ENCODE peak calls at places on chromosomes 13 and 19, in seven cellular contexts. One of them, this sample, is unnamed.

GRCh38 chr19:21434967-21435544 is 38.1 kb downstream of the ZNF493 start:
- DNase-seq in colonic mucosa: no peak
- DNase-seq in CD8-positive, alpha-beta T cell: no peak
- DNase-seq in PC-3: no peak
- DNase-seq in RWPE2: no peak
- DNase-seq in gastrocnemius medialis: no peak
- DNase-seq in endodermal cell: no peak
- DNase-seq in this sample: no peak

GRCh38 chr13:112688560-112689497 is 1.0 kb upstream of the ATP11A start:
- DNase-seq in colonic mucosa: peak; percentile 27
- DNase-seq in CD8-positive, alpha-beta T cell: no peak
- DNase-seq in PC-3: no peak
- DNase-seq in RWPE2: no peak
- DNase-seq in gastrocnemius medialis: no peak
- DNase-seq in endodermal cell: peak; percentile 82
- DNase-seq in this sample: peak; percentile 34

GRCh38 chr13:73467103-73467502 is 408.3 kb downstream of the KLF5 start:
- DNase-seq in colonic mucosa: no peak
- DNase-seq in CD8-positive, alpha-beta T cell: no peak
- DNase-seq in PC-3: no peak
- DNase-seq in RWPE2: no peak
- DNase-seq in gastrocnemius medialis: no peak
- DNase-seq in endodermal cell: no peak
- DNase-seq in this sample: peak; percentile 15

GRCh38 chr19:15303105-15303780 is 29.1 kb downstream of the BRD4 start:
- DNase-seq in colonic mucosa: no peak
- DNase-seq in CD8-positive, alpha-beta T cell: no peak
- DNase-seq in PC-3: peak; percentile 45
- DNase-seq in RWPE2: no peak
- DNase-seq in gastrocnemius medialis: no peak
- DNase-seq in endodermal cell: no peak
- DNase-seq in this sample: no peak

GRCh38 chr19:9793051-9793591 is 24.6 kb upstream of the ZNF846 start:
- DNase-seq in colonic mucosa: peak; percentile 70
- DNase-seq in CD8-positive, alpha-beta T cell: peak; percentile 56
- DNase-seq in PC-3: peak; percentile 26
- DNase-seq in RWPE2: no peak
- DNase-seq in gastrocnemius medialis: no peak
- DNase-seq in endodermal cell: no peak
- DNase-seq in this sample: peak; percentile 24

GRCh38 chr13:44050450-44051063 is 170.9 kb downstream of the LACC1 start:
- DNase-seq in colonic mucosa: no peak
- DNase-seq in CD8-positive, alpha-beta T cell: no peak
- DNase-seq in PC-3: peak; percentile 62
- DNase-seq in RWPE2: no peak
- DNase-seq in gastrocnemius medialis: no peak
- DNase-seq in endodermal cell: no peak
- DNase-seq in this sample: peak; percentile 46

GRCh38 chr13:35672611-35673010 is 196.1 kb upstream of the MAB21L1 start:
- DNase-seq in colonic mucosa: no peak
- DNase-seq in CD8-positive, alpha-beta T cell: no peak
- DNase-seq in PC-3: no peak
- DNase-seq in RWPE2: no peak
- DNase-seq in gastrocnemius medialis: no peak
- DNase-seq in endodermal cell: no peak
- DNase-seq in this sample: no peak

GRCh38 chr19:42152285-42152684 is 20.0 kb upstream of the POU2F2 start:
- DNase-seq in colonic mucosa: no peak
- DNase-seq in CD8-positive, alpha-beta T cell: no peak
- DNase-seq in PC-3: no peak
- DNase-seq in RWPE2: no peak
- DNase-seq in gastrocnemius medialis: no peak
- DNase-seq in endodermal cell: no peak
- DNase-seq in this sample: no peak

GRCh38 chr19:4018140-4018613 is 10.6 kb downstream of the PIAS4 start:
- DNase-seq in colonic mucosa: no peak
- DNase-seq in CD8-positive, alpha-beta T cell: no peak
- DNase-seq in PC-3: no peak
- DNase-seq in RWPE2: no peak
- DNase-seq in gastrocnemius medialis: no peak
- DNase-seq in endodermal cell: no peak
- DNase-seq in this sample: no peak

GRCh38 chr19:49210108-49210900 is 52.7 kb downstream of the TRPM4 start:
- DNase-seq in colonic mucosa: peak; percentile 35
- DNase-seq in CD8-positive, alpha-beta T cell: no peak
- DNase-seq in PC-3: peak; percentile 22
- DNase-seq in RWPE2: no peak
- DNase-seq in gastrocnemius medialis: no peak
- DNase-seq in endodermal cell: peak; percentile 99
- DNase-seq in this sample: peak; percentile 17

GRCh38 chr13:113422790-113423189 is 30.5 kb downstream of the ADPRHL1 start:
- DNase-seq in colonic mucosa: no peak
- DNase-seq in CD8-positive, alpha-beta T cell: no peak
- DNase-seq in PC-3: no peak
- DNase-seq in RWPE2: no peak
- DNase-seq in gastrocnemius medialis: no peak
- DNase-seq in endodermal cell: peak; percentile 44
- DNase-seq in this sample: no peak

GRCh38 chr13:48154671-48155070 is 59.8 kb upstream of the MED4 start:
- DNase-seq in colonic mucosa: no peak
- DNase-seq in CD8-positive, alpha-beta T cell: no peak
- DNase-seq in PC-3: no peak
- DNase-seq in RWPE2: no peak
- DNase-seq in gastrocnemius medialis: no peak
- DNase-seq in endodermal cell: no peak
- DNase-seq in this sample: peak; percentile 88

GRCh38 chr13:30752201-30752797 is 17.0 kb downstream of the ALOX5AP start:
- DNase-seq in colonic mucosa: no peak
- DNase-seq in CD8-positive, alpha-beta T cell: no peak
- DNase-seq in PC-3: no peak
- DNase-seq in RWPE2: no peak
- DNase-seq in gastrocnemius medialis: peak; percentile 56
- DNase-seq in endodermal cell: no peak
- DNase-seq in this sample: no peak

GRCh38 chr13:106286811-106287210 is 248.7 kb downstream of the EFNB2 start:
- DNase-seq in colonic mucosa: no peak
- DNase-seq in CD8-positive, alpha-beta T cell: no peak
- DNase-seq in PC-3: no peak
- DNase-seq in RWPE2: no peak
- DNase-seq in gastrocnemius medialis: no peak
- DNase-seq in endodermal cell: no peak
- DNase-seq in this sample: no peak

GRCh38 chr13:23811366-23812027 is 77.7 kb downstream of the MIPEP start:
- DNase-seq in colonic mucosa: no peak
- DNase-seq in CD8-positive, alpha-beta T cell: no peak
- DNase-seq in PC-3: peak; percentile 70
- DNase-seq in RWPE2: no peak
- DNase-seq in gastrocnemius medialis: no peak
- DNase-seq in endodermal cell: no peak
- DNase-seq in this sample: no peak

GRCh38 chr19:32748497-32748896 is 28.9 kb downstream of the TDRD12 start:
- DNase-seq in colonic mucosa: no peak
- DNase-seq in CD8-positive, alpha-beta T cell: no peak
- DNase-seq in PC-3: peak; percentile 4
- DNase-seq in RWPE2: no peak
- DNase-seq in gastrocnemius medialis: no peak
- DNase-seq in endodermal cell: peak; percentile 66
- DNase-seq in this sample: peak; percentile 28

GRCh38 chr19:9043524-9043923 is 33.3 kb upstream of the MUC16 start:
- DNase-seq in colonic mucosa: no peak
- DNase-seq in CD8-positive, alpha-beta T cell: no peak
- DNase-seq in PC-3: peak; percentile 72
- DNase-seq in RWPE2: no peak
- DNase-seq in gastrocnemius medialis: no peak
- DNase-seq in endodermal cell: no peak
- DNase-seq in this sample: no peak

GRCh38 chr13:36130168-36130541 is 1.0 kb downstream of the DCLK1 start:
- DNase-seq in colonic mucosa: no peak
- DNase-seq in CD8-positive, alpha-beta T cell: no peak
- DNase-seq in PC-3: no peak
- DNase-seq in RWPE2: no peak
- DNase-seq in gastrocnemius medialis: no peak
- DNase-seq in endodermal cell: no peak
- DNase-seq in this sample: no peak

GRCh38 chr19:18488838-18489626 is 32.8 kb downstream of the ELL start:
- DNase-seq in colonic mucosa: no peak
- DNase-seq in CD8-positive, alpha-beta T cell: no peak
- DNase-seq in PC-3: peak; percentile 30
- DNase-seq in RWPE2: peak; percentile 57
- DNase-seq in gastrocnemius medialis: no peak
- DNase-seq in endodermal cell: peak; percentile 89
- DNase-seq in this sample: no peak

DNA sequence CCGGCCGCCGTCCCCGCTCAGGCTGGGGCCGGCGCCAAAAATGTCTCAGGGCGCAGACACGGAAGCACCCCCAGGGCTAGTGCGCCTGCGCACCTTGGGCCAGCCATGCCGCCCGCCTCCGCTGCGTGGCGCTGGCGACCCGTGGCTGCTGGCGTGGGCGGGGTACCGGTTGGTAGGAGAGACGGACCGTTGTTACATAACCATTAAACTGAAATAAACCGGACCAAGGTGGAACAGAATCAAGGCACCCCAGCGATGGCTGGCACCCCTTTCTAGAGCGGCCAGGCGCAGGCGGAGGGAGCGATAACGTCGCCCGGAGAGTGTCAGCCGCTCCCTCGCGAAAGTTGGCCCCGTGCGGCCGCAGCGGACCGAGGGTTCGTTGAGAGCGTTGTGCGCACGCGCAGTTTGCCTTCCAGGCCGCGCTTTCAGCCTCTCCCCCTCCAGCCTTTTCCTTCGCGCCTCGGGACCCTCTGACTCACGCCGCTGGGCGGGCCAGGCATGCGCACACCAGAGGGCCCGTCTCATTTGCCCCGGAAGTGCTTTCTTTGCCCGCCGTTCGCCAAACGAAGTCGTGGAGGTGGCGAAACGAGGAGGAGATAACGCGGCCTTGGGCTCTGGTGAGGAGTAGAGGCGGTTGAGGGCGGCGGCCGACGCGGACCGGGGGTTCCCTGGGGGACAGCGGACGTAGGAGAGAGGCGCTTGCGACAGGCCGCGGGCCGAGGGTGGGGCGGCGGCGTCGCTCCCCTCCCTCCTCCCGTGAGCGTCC is at the start of the genes PLEKHJ1 and SF3A2:
- DNase-seq in colonic mucosa: peak; percentile 97
- DNase-seq in CD8-positive, alpha-beta T cell: peak; percentile 98
- DNase-seq in PC-3: peak; percentile 94
- DNase-seq in RWPE2: peak; percentile 94
- DNase-seq in gastrocnemius medialis: peak; percentile 95
- DNase-seq in endodermal cell: peak; percentile 99
- DNase-seq in this sample: peak; percentile 98
- H3K4me1 ChIP-seq in colonic mucosa: peaks cover 27% of the 10 kb centered on the region
- H3K4me1 ChIP-seq in CD8-positive, alpha-beta T cell: peaks cover 57% of the 10 kb centered on the region
- H3K4me1 ChIP-seq in PC-3: peaks cover 31% of the 10 kb centered on the region
- H3K4me1 ChIP-seq in RWPE2: peaks cover 10% of the 10 kb centered on the region
- H3K4me1 ChIP-seq in gastrocnemius medialis: peaks cover 64% of the 10 kb centered on the region
- H3K4me1 ChIP-seq in endodermal cell: peaks cover 6% of the 10 kb centered on the region
- H3K4me1 ChIP-seq in this sample: peaks cover 14% of the 10 kb centered on the region

DNA sequence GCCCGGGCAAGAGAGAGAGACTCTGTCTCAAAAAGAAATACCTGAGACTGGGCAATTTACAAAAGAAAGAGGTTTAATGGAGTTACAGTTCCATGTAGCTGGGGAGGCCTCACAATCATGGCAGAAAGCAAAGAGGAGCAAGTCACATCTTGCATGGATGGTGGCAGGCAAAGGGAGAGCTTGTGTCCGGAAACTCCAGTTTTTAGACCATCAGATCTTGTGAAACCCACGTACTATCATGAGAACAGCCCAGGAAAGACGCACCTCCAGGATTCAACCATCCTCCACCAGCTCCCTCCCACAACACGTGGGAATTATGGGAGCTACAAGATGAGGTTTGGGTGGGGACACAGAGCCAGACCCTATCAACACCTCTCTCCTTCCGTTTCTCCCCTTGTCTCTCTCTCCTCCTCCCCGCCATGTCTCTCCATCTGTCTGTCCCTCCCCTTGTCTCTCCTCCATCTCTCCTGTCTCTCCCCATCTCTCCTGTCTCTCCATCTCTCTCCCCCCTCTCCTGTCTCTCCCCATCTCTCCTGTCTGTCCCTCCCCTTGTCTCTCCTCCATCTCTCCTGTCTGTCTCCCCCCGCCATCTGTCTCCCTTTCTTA is 10.0 kb downstream of the POLR2E start:
- DNase-seq in colonic mucosa: no peak
- DNase-seq in CD8-positive, alpha-beta T cell: no peak
- DNase-seq in PC-3: no peak
- DNase-seq in RWPE2: no peak
- DNase-seq in gastrocnemius medialis: no peak
- DNase-seq in endodermal cell: no peak
- DNase-seq in this sample: no peak
- H3K36me3 ChIP-seq in colonic mucosa: no peaks in the 10 kb centered on the region
- H3K36me3 ChIP-seq in CD8-positive, alpha-beta T cell: peaks cover 72% of the 10 kb centered on the region
- H3K36me3 ChIP-seq in PC-3: no peaks in the 10 kb centered on the region
- H3K36me3 ChIP-seq in RWPE2: peaks cover 22% of the 10 kb centered on the region
- H3K36me3 ChIP-seq in gastrocnemius medialis: no peaks in the 10 kb centered on the region
- H3K36me3 ChIP-seq in endodermal cell: peaks cover 10% of the 10 kb centered on the region
- H3K36me3 ChIP-seq in this sample: peaks cover 10% of the 10 kb centered on the region

GRCh38 chr13:110265682-110266430 is 41.1 kb downstream of the COL4A1 start:
- DNase-seq in colonic mucosa: no peak
- DNase-seq in CD8-positive, alpha-beta T cell: no peak
- DNase-seq in PC-3: no peak
- DNase-seq in RWPE2: no peak
- DNase-seq in gastrocnemius medialis: peak; percentile 34
- DNase-seq in endodermal cell: peak; percentile 42
- DNase-seq in this sample: peak; percentile 76
- H3K4me3 ChIP-seq in colonic mucosa: no peak overlapping the region
- H3K4me3 ChIP-seq in CD8-positive, alpha-beta T cell: no peak overlapping the region
- H3K4me3 ChIP-seq in PC-3: no peak overlapping the region
- H3K4me3 ChIP-seq in RWPE2: no peak overlapping the region
- H3K4me3 ChIP-seq in gastrocnemius medialis: peak overlapping the region; percentile 21
- H3K4me3 ChIP-seq in endodermal cell: no peak overlapping the region
- H3K4me3 ChIP-seq in this sample: peak overlapping the region; percentile 52

GRCh38 chr19:35628565-35629331 is at the start of gene RBM42:
- DNase-seq in colonic mucosa: peak; percentile 97
- DNase-seq in CD8-positive, alpha-beta T cell: peak; percentile 94
- DNase-seq in PC-3: peak; percentile 97
- DNase-seq in RWPE2: peak; percentile 97
- DNase-seq in gastrocnemius medialis: peak; percentile 97
- DNase-seq in endodermal cell: peak; percentile 99
- DNase-seq in this sample: peak; percentile 99
- H3K4me1 ChIP-seq in colonic mucosa: peaks cover 6% of the 10 kb centered on the region
- H3K4me1 ChIP-seq in CD8-positive, alpha-beta T cell: peaks cover 17% of the 10 kb centered on the region
- H3K4me1 ChIP-seq in PC-3: peaks cover 4% of the 10 kb centered on the region
- H3K4me1 ChIP-seq in RWPE2: peaks cover 2% of the 10 kb centered on the region
- H3K4me1 ChIP-seq in gastrocnemius medialis: peaks cover 23% of the 10 kb centered on the region
- H3K4me1 ChIP-seq in endodermal cell: no peaks in the 10 kb centered on the region
- H3K4me1 ChIP-seq in this sample: no peaks in the 10 kb centered on the region

GRCh38 chr19:47756953-47757608 is 11.7 kb downstream of the NOP53 start:
- DNase-seq in colonic mucosa: peak; percentile 66
- DNase-seq in CD8-positive, alpha-beta T cell: no peak
- DNase-seq in PC-3: no peak
- DNase-seq in RWPE2: no peak
- DNase-seq in gastrocnemius medialis: no peak
- DNase-seq in endodermal cell: no peak
- DNase-seq in this sample: no peak
- H3K36me3 ChIP-seq in colonic mucosa: peaks cover 27% of the 10 kb centered on the region
- H3K36me3 ChIP-seq in CD8-positive, alpha-beta T cell: peaks cover 50% of the 10 kb centered on the region
- H3K36me3 ChIP-seq in PC-3: peaks cover 18% of the 10 kb centered on the region
- H3K36me3 ChIP-seq in RWPE2: peaks cover 64% of the 10 kb centered on the region
- H3K36me3 ChIP-seq in gastrocnemius medialis: no peaks in the 10 kb centered on the region
- H3K36me3 ChIP-seq in endodermal cell: peaks cover 53% of the 10 kb centered on the region
- H3K36me3 ChIP-seq in this sample: peaks cover 46% of the 10 kb centered on the region

This sample was measured in SJCRH30.